ENCODE peak calls at places on chromosomes 1 and 21, in six cellular contexts. C, D, M, H, J and U are unnamed samples.

GRCh38 chr1:34578306-34578705 is 176.5 kb upstream of the GJB5 start:
- DNase-seq in C (no peak), D (no peak), M (no peak), H (no peak), J (no peak), U (no peak)

GRCh38 chr21:21200103-21200938 is 202.1 kb downstream of the NCAM2 start:
- DNase-seq in C (peak), D (peak), M (peak), H (peak), J (peak), U (no peak)

GRCh38 chr21:32545948-32546441 is 39.3 kb downstream of the TCP10L start:
- DNase-seq in C (no peak), D (no peak), M (no peak), H (no peak), J (no peak), U (no peak)

GRCh38 chr1:40944841-40945430 is 34.6 kb upstream of the CTPS1 start:
- DNase-seq in C (no peak), D (no peak), M (no peak), H (no peak), J (no peak), U (no peak)

GRCh38 chr1:230747886-230748800 is 955 bp downstream of the CAPN9 start:
- DNase-seq in C (no peak), D (no peak), M (no peak), H (no peak), J (no peak), U (no peak)

GRCh38 chr1:14363707-14364413 is 234.6 kb upstream of the KAZN start:
- DNase-seq in C (no peak), D (peak), M (no peak), H (no peak), J (no peak), U (no peak)

GRCh38 chr1:93979040-93979717 is 69.9 kb upstream of the GCLM start:
- DNase-seq in C (no peak), D (no peak), M (no peak), H (no peak), J (no peak), U (no peak)

GRCh38 chr1:91804546-91805023 is 81.4 kb downstream of the TGFBR3 start:
- DNase-seq in C (no peak), D (peak), M (peak), H (no peak), J (no peak), U (peak)

GRCh38 chr1:91724231-91724630 is 161.7 kb downstream of the TGFBR3 start:
- DNase-seq in C (no peak), D (no peak), M (no peak), H (no peak), J (no peak), U (no peak)

GRCh38 chr1:39892611-39893595 is 8.8 kb downstream of the MYCL start:
- DNase-seq in C (no peak), D (no peak), M (peak), H (no peak), J (no peak), U (no peak)

GRCh38 chr1:111723091-111723806 is 15.9 kb downstream of the INKA2 start:
- DNase-seq in C (no peak), D (no peak), M (no peak), H (no peak), J (no peak), U (peak)

GRCh38 chr1:202351725-202352124 is 3.2 kb downstream of the PPP1R12B start:
- DNase-seq in C (no peak), D (no peak), M (peak), H (no peak), J (no peak), U (no peak)

GRCh38 chr1:79006564-79006963 is at the start of gene ADGRL4:
- DNase-seq in C (peak), D (no peak), M (peak), H (no peak), J (no peak), U (no peak)

GRCh38 chr1:159211331-159212136 is 6.9 kb downstream of the ACKR1 start:
- DNase-seq in C (no peak), D (peak), M (no peak), H (peak), J (peak), U (peak)

GRCh38 chr1:3069491-3070303 is 694 bp downstream of the PRDM16 start:
- DNase-seq in C (peak), D (no peak), M (peak), H (no peak), J (peak), U (no peak)

GRCh38 chr1:206839006-206839560 is 26.3 kb upstream of the IL20 start:
- DNase-seq in C (no peak), D (no peak), M (no peak), H (no peak), J (no peak), U (no peak)

GRCh38 chr1:110234691-110235090 is 24.6 kb downstream of the KCNC4 start:
- DNase-seq in C (no peak), D (no peak), M (no peak), H (no peak), J (no peak), U (no peak)

GRCh38 chr1:1470626-1471388 is 758 bp upstream of the ATAD3B start:
- DNase-seq in C (no peak), D (peak), M (no peak), H (no peak), J (no peak), U (no peak)

GRCh38 chr1:6095511-6096242 is 50.0 kb downstream of the KCNAB2 start:
- DNase-seq in C (no peak), D (no peak), M (no peak), H (no peak), J (no peak), U (no peak)

GRCh38 chr21:28910280-28910887 is 82.3 kb downstream of the LTN1 start:
- DNase-seq in C (no peak), D (no peak), M (no peak), H (no peak), J (no peak), U (no peak)

GRCh38 chr1:85654066-85654782 is 54.0 kb downstream of the ZNHIT6 start:
- DNase-seq in C (no peak), D (no peak), M (peak), H (no peak), J (no peak), U (no peak)

GRCh38 chr1:233865902-233866301 is 38.6 kb upstream of the SLC35F3 start:
- DNase-seq in C (no peak), D (no peak), M (no peak), H (no peak), J (no peak), U (no peak)

GRCh38 chr1:109789771-109790170 is 26.0 kb upstream of the EPS8L3 start:
- DNase-seq in C (no peak), D (no peak), M (no peak), H (no peak), J (no peak), U (no peak)

GRCh38 chr1:205590777-205591513 is 40.9 kb downstream of the ELK4 start:
- DNase-seq in C (no peak), D (no peak), M (no peak), H (no peak), J (no peak), U (no peak)

GRCh38 chr1:213466578-213466977 is 415.5 kb downstream of the RPS6KC1 start:
- DNase-seq in C (no peak), D (no peak), M (no peak), H (no peak), J (no peak), U (no peak)

GRCh38 chr1:91732291-91732953 is 153.5 kb downstream of the TGFBR3 start:
- DNase-seq in C (no peak), D (no peak), M (peak), H (no peak), J (no peak), U (no peak)